ENCODE peak calls at places on chromosomes 4 and X, in five cellular contexts. One of them, this sample, is unnamed.

GRCh38 chr4:55553442-55553841 is 6.7 kb upstream of the CLOCK start:
- DNase-seq in K562: no peak
- DNase-seq in CD4-positive, CD25-positive, alpha-beta regulatory T cell: no peak
- DNase-seq in A549: no peak
- DNase-seq in upper lobe of right lung: no peak
- DNase-seq in this sample: no peak

GRCh38 chr4:130044788-130045531 is 949.0 kb downstream of the C4orf33 start:
- DNase-seq in K562: no peak
- DNase-seq in CD4-positive, CD25-positive, alpha-beta regulatory T cell: no peak
- DNase-seq in A549: no peak
- DNase-seq in upper lobe of right lung: no peak
- DNase-seq in this sample: peak; percentile 30

GRCh38 chr4:72311291-72311690 is 257.7 kb downstream of the ADAMTS3 start:
- DNase-seq in K562: no peak
- DNase-seq in CD4-positive, CD25-positive, alpha-beta regulatory T cell: no peak
- DNase-seq in A549: no peak
- DNase-seq in upper lobe of right lung: no peak
- DNase-seq in this sample: no peak

GRCh38 chr4:137981277-137981676 is 260.9 kb downstream of the SLC7A11 start:
- DNase-seq in K562: no peak
- DNase-seq in CD4-positive, CD25-positive, alpha-beta regulatory T cell: no peak
- DNase-seq in A549: peak; percentile 11
- DNase-seq in upper lobe of right lung: no peak
- DNase-seq in this sample: no peak

GRCh38 chr4:4992833-4993232 is 26.4 kb downstream of the CYTL1 start:
- DNase-seq in K562: no peak
- DNase-seq in CD4-positive, CD25-positive, alpha-beta regulatory T cell: no peak
- DNase-seq in A549: no peak
- DNase-seq in upper lobe of right lung: no peak
- DNase-seq in this sample: no peak

GRCh38 chr4:114729339-114729738 is 130.7 kb downstream of the UGT8 start:
- DNase-seq in K562: no peak
- DNase-seq in CD4-positive, CD25-positive, alpha-beta regulatory T cell: no peak
- DNase-seq in A549: no peak
- DNase-seq in upper lobe of right lung: no peak
- DNase-seq in this sample: no peak

GRCh38 chr4:139658983-139659382 is 6.6 kb upstream of the MGST2 start:
- DNase-seq in K562: no peak
- DNase-seq in CD4-positive, CD25-positive, alpha-beta regulatory T cell: no peak
- DNase-seq in A549: no peak
- DNase-seq in upper lobe of right lung: no peak
- DNase-seq in this sample: no peak

GRCh38 chr4:14176613-14177012 is 549.1 kb upstream of the BOD1L1 start:
- DNase-seq in K562: no peak
- DNase-seq in CD4-positive, CD25-positive, alpha-beta regulatory T cell: no peak
- DNase-seq in A549: no peak
- DNase-seq in upper lobe of right lung: no peak
- DNase-seq in this sample: no peak

GRCh38 chrX:116342903-116343302 is 93.5 kb upstream of the SLC6A14 start:
- DNase-seq in K562: no peak
- DNase-seq in CD4-positive, CD25-positive, alpha-beta regulatory T cell: no peak
- DNase-seq in A549: no peak
- DNase-seq in upper lobe of right lung: no peak
- DNase-seq in this sample: no peak

GRCh38 chr4:185520119-185520518 is 15.2 kb downstream of the PDLIM3 start:
- DNase-seq in K562: no peak
- DNase-seq in CD4-positive, CD25-positive, alpha-beta regulatory T cell: no peak
- DNase-seq in A549: no peak
- DNase-seq in upper lobe of right lung: no peak
- DNase-seq in this sample: no peak

GRCh38 chrX:8653956-8654355 is 78.0 kb downstream of the ANOS1 start:
- DNase-seq in K562: no peak
- DNase-seq in CD4-positive, CD25-positive, alpha-beta regulatory T cell: no peak
- DNase-seq in A549: no peak
- DNase-seq in upper lobe of right lung: no peak
- DNase-seq in this sample: no peak

GRCh38 chr4:66590488-66591215 is 920.4 kb upstream of the EPHA5 start:
- DNase-seq in K562: no peak
- DNase-seq in CD4-positive, CD25-positive, alpha-beta regulatory T cell: no peak
- DNase-seq in A549: no peak
- DNase-seq in upper lobe of right lung: no peak
- DNase-seq in this sample: no peak

GRCh38 chr4:39621582-39621981 is 17.1 kb downstream of the SMIM14 start:
- DNase-seq in K562: no peak
- DNase-seq in CD4-positive, CD25-positive, alpha-beta regulatory T cell: no peak
- DNase-seq in A549: peak; percentile 90
- DNase-seq in upper lobe of right lung: no peak
- DNase-seq in this sample: no peak

GRCh38 chrX:29687687-29688086 is 527.7 kb upstream of the MAGEB2 start:
- DNase-seq in K562: no peak
- DNase-seq in CD4-positive, CD25-positive, alpha-beta regulatory T cell: no peak
- DNase-seq in A549: peak; percentile 22
- DNase-seq in upper lobe of right lung: no peak
- DNase-seq in this sample: no peak

GRCh38 chrX:104697264-104697663 is 131.3 kb downstream of the IL1RAPL2 start:
- DNase-seq in K562: no peak
- DNase-seq in CD4-positive, CD25-positive, alpha-beta regulatory T cell: no peak
- DNase-seq in A549: no peak
- DNase-seq in upper lobe of right lung: no peak
- DNase-seq in this sample: peak; percentile 29

GRCh38 chr4:73275318-73275654 is 16.7 kb upstream of the ANKRD17 start:
- DNase-seq in K562: no peak
- DNase-seq in CD4-positive, CD25-positive, alpha-beta regulatory T cell: no peak
- DNase-seq in A549: no peak
- DNase-seq in upper lobe of right lung: no peak
- DNase-seq in this sample: no peak

GRCh38 chr4:172895699-172896098 is 272.9 kb upstream of the GALNT7 start:
- DNase-seq in K562: no peak
- DNase-seq in CD4-positive, CD25-positive, alpha-beta regulatory T cell: no peak
- DNase-seq in A549: no peak
- DNase-seq in upper lobe of right lung: no peak
- DNase-seq in this sample: no peak

GRCh38 chrX:42102586-42103282 is 179.4 kb upstream of the CASK start:
- DNase-seq in K562: no peak
- DNase-seq in CD4-positive, CD25-positive, alpha-beta regulatory T cell: no peak
- DNase-seq in A549: no peak
- DNase-seq in upper lobe of right lung: no peak
- DNase-seq in this sample: no peak

GRCh38 chrX:76183289-76184057 is 10.6 kb downstream of the PBDC1 start:
- DNase-seq in K562: no peak
- DNase-seq in CD4-positive, CD25-positive, alpha-beta regulatory T cell: no peak
- DNase-seq in A549: no peak
- DNase-seq in upper lobe of right lung: no peak
- DNase-seq in this sample: no peak

GRCh38 chrX:17930850-17931249 is 69.8 kb upstream of the RAI2 start:
- DNase-seq in K562: no peak
- DNase-seq in CD4-positive, CD25-positive, alpha-beta regulatory T cell: no peak
- DNase-seq in A549: peak; percentile 3
- DNase-seq in upper lobe of right lung: no peak
- DNase-seq in this sample: no peak

GRCh38 chr4:172547724-172548123 is 620.9 kb upstream of the GALNT7 start:
- DNase-seq in K562: no peak
- DNase-seq in CD4-positive, CD25-positive, alpha-beta regulatory T cell: no peak
- DNase-seq in A549: peak; percentile 2
- DNase-seq in upper lobe of right lung: no peak
- DNase-seq in this sample: no peak

GRCh38 chr4:118343501-118343900 is 9.3 kb downstream of the PRSS12 start:
- DNase-seq in K562: no peak
- DNase-seq in CD4-positive, CD25-positive, alpha-beta regulatory T cell: no peak
- DNase-seq in A549: no peak
- DNase-seq in upper lobe of right lung: no peak
- DNase-seq in this sample: no peak

GRCh38 chrX:101550825-101551767 is 749 bp downstream of the ARMCX1 start:
- DNase-seq in K562: no peak
- DNase-seq in CD4-positive, CD25-positive, alpha-beta regulatory T cell: no peak
- DNase-seq in A549: no peak
- DNase-seq in upper lobe of right lung: peak; percentile 72
- DNase-seq in this sample: no peak

GRCh38 chrX:7586126-7586525 is 256.8 kb upstream of the VCX start:
- DNase-seq in K562: no peak
- DNase-seq in CD4-positive, CD25-positive, alpha-beta regulatory T cell: no peak
- DNase-seq in A549: no peak
- DNase-seq in upper lobe of right lung: no peak
- DNase-seq in this sample: no peak

GRCh38 chr4:183437452-183437851 is 7.0 kb upstream of the CDKN2AIP start:
- DNase-seq in K562: no peak
- DNase-seq in CD4-positive, CD25-positive, alpha-beta regulatory T cell: no peak
- DNase-seq in A549: no peak
- DNase-seq in upper lobe of right lung: no peak
- DNase-seq in this sample: no peak

GRCh38 chr4:152106113-152106763 is 345.4 kb upstream of the GATB start:
- DNase-seq in K562: no peak
- DNase-seq in CD4-positive, CD25-positive, alpha-beta regulatory T cell: no peak
- DNase-seq in A549: peak; percentile 89
- DNase-seq in upper lobe of right lung: no peak
- DNase-seq in this sample: peak; percentile 86

GRCh38 chr4:173191623-173192041 is 23.0 kb downstream of the GALNT7 start:
- DNase-seq in K562: no peak
- DNase-seq in CD4-positive, CD25-positive, alpha-beta regulatory T cell: no peak
- DNase-seq in A549: peak; percentile 18
- DNase-seq in upper lobe of right lung: no peak
- DNase-seq in this sample: no peak

GRCh38 chr4:61760820-61761219 is 560.7 kb downstream of the ADGRL3 start:
- DNase-seq in K562: no peak
- DNase-seq in CD4-positive, CD25-positive, alpha-beta regulatory T cell: no peak
- DNase-seq in A549: no peak
- DNase-seq in upper lobe of right lung: no peak
- DNase-seq in this sample: no peak

GRCh38 chrX:40099046-40099968 is 1.5 kb upstream of the BCOR start:
- DNase-seq in K562: no peak
- DNase-seq in CD4-positive, CD25-positive, alpha-beta regulatory T cell: peak; percentile 36
- DNase-seq in A549: no peak
- DNase-seq in upper lobe of right lung: peak; percentile 72
- DNase-seq in this sample: no peak

GRCh38 chr4:7966281-7967062 is 26.8 kb upstream of the AFAP1 start:
- DNase-seq in K562: no peak
- DNase-seq in CD4-positive, CD25-positive, alpha-beta regulatory T cell: no peak
- DNase-seq in A549: no peak
- DNase-seq in upper lobe of right lung: no peak
- DNase-seq in this sample: no peak

GRCh38 chr4:164440196-164440595 is 313.7 kb upstream of the SMIM31 start:
- DNase-seq in K562: no peak
- DNase-seq in CD4-positive, CD25-positive, alpha-beta regulatory T cell: no peak
- DNase-seq in A549: no peak
- DNase-seq in upper lobe of right lung: no peak
- DNase-seq in this sample: peak; percentile 42

GRCh38 chrX:50747471-50747900 is 66.5 kb downstream of the SHROOM4 start:
- DNase-seq in K562: peak; percentile 30
- DNase-seq in CD4-positive, CD25-positive, alpha-beta regulatory T cell: no peak
- DNase-seq in A549: peak; percentile 11
- DNase-seq in upper lobe of right lung: no peak
- DNase-seq in this sample: no peak

GRCh38 chrX:153922286-153922573 is 3.8 kb downstream of the ARHGAP4 start:
- DNase-seq in K562: no peak
- DNase-seq in CD4-positive, CD25-positive, alpha-beta regulatory T cell: no peak
- DNase-seq in A549: no peak
- DNase-seq in upper lobe of right lung: no peak
- DNase-seq in this sample: no peak
- H3K4me3 ChIP-seq in K562: no peak overlapping the region
- H3K4me3 ChIP-seq in CD4-positive, CD25-positive, alpha-beta regulatory T cell: peak overlapping the region; percentile 48
- H3K4me3 ChIP-seq in A549: no peak overlapping the region
- H3K4me3 ChIP-seq in upper lobe of right lung: no peak overlapping the region
- H3K4me3 ChIP-seq in this sample: no peak overlapping the region

DNA sequence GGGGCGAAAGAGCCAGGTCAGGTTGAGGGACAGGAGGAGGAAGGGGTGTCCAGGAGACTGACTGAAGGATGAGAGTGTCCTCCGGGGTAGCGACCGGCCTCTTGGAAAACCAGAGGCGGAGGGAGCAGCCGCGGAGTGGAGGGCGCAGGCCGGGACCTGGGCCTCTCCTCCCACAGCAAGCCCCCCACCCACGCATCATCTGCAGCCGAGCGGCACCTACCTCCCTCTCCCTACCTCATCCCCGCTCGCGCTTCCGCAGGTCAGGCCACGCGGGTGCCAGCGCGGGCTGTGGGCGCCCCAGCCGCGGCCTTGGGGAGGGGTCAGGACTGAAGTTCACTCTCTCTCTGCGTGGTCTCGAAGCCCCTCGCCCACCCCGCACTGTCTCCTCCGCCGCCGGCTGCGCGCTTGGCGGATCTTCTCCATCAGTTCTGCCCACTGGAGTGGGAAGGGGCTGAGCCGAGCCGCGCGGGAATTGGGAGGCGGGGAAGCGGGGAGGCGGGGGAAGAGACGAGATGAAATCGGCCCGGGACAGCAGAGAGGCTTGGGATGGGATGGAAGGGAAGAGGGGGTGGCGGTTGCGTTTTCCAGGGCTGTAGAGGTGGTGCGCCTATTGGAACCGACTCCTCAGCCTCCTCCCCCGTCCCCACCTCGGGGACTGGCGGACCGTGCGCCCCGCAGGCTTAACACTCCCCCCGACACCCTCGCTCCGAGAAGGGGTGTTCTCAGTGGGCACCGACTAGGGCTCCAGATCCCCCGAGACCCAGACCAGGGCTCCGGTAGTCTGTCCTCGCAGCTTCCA is 1.8 kb downstream of the NLGN4X start:
- DNase-seq in K562: no peak
- DNase-seq in CD4-positive, CD25-positive, alpha-beta regulatory T cell: no peak
- DNase-seq in A549: no peak
- DNase-seq in upper lobe of right lung: no peak
- DNase-seq in this sample: no peak
- H3K4me3 ChIP-seq in K562: no peak overlapping the region
- H3K4me3 ChIP-seq in CD4-positive, CD25-positive, alpha-beta regulatory T cell: no peak overlapping the region
- H3K4me3 ChIP-seq in A549: peak overlapping the region; percentile 38
- H3K4me3 ChIP-seq in upper lobe of right lung: peak overlapping the region; percentile 30
- H3K4me3 ChIP-seq in this sample: peak overlapping the region; percentile 52

GRCh38 chrX:150546711-150547153 is 21.7 kb upstream of the MTM1 start:
- DNase-seq in K562: no peak
- DNase-seq in CD4-positive, CD25-positive, alpha-beta regulatory T cell: no peak
- DNase-seq in A549: no peak
- DNase-seq in upper lobe of right lung: no peak
- DNase-seq in this sample: no peak
- H3K4me3 ChIP-seq in K562: no peak overlapping the region
- H3K4me3 ChIP-seq in CD4-positive, CD25-positive, alpha-beta regulatory T cell: peak overlapping the region; percentile 1
- H3K4me3 ChIP-seq in A549: no peak overlapping the region
- H3K4me3 ChIP-seq in upper lobe of right lung: no peak overlapping the region
- H3K4me3 ChIP-seq in this sample: no peak overlapping the region

DNA sequence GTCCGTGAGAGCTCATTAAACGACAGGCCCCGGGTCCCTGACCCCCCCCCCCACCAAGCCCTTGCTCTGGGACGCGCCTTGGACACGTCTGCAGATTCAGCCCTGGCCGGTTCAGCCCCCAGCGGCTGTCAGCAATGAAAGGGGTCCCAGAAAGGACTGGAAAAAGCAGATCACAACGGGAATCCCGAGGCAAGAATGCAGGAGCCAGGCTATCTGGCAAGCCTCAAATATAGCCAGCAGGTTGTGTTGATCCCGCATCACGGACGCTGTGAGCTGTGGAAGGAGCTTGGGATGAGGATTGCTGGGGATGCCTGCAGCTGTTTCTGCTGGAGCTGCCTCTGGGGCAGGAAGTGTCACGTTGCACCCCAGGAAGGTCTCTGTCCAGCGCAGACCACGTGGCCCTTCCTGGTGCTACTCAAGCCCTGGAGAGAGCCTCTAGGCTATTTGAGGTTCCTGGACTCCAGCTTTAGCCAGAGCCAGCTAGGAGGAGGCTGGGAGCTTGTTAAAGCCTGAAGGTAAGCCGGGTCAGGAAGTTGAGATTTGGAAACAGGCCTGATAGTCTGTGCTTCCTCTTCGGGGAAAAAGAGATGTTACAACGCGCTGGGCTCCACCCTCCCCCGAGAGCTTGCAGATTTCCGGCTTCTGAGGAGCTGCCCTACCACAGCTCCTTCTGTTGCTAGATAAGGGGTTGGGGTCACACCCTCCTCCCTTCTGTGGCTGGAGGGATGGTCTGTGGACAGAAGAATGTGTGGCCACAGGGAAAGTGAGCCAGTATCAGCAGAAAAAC is 19.3 kb upstream of the CSF2RA start:
- DNase-seq in K562: no peak
- DNase-seq in CD4-positive, CD25-positive, alpha-beta regulatory T cell: no peak
- DNase-seq in A549: peak; percentile 60
- DNase-seq in upper lobe of right lung: peak; percentile 78
- DNase-seq in this sample: no peak
- H3K4me3 ChIP-seq in K562: no peak overlapping the region
- H3K4me3 ChIP-seq in CD4-positive, CD25-positive, alpha-beta regulatory T cell: peak overlapping the region; percentile 64
- H3K4me3 ChIP-seq in A549: no peak overlapping the region
- H3K4me3 ChIP-seq in upper lobe of right lung: peak overlapping the region; percentile 16
- H3K4me3 ChIP-seq in this sample: no peak overlapping the region